ENCODE peak calls at places on chromosome 5, in ten cellular contexts. J, Q, F, W, X, N, B, Y, V and E are unnamed samples.

GRCh38 chr5:132425009-132425937 is 55.8 kb downstream of the SLC22A5 start:
- DNase-seq in Y (peak), W (peak), N (no peak), V (no peak), B (peak), X (no peak), F (no peak), Q (no peak), J (no peak), E (peak)

GRCh38 chr5:37112383-37112991 is 136.7 kb downstream of the CPLANE1 start:
- DNase-seq in Q (no peak), X (no peak), Y (no peak), W (no peak), B (no peak), N (no peak), V (no peak), J (no peak), F (no peak), E (no peak)

GRCh38 chr5:133789428-133789827 is 177.1 kb upstream of the FSTL4 start:
- DNase-seq in Y (no peak), N (no peak), J (no peak), W (no peak), V (no peak), F (no peak), B (no peak), Q (no peak), X (no peak), E (no peak)

GRCh38 chr5:44387911-44388310 is 1.3 kb downstream of the FGF10 start:
- DNase-seq in B (no peak), V (no peak), W (no peak), X (no peak), Q (no peak), Y (no peak), J (no peak), N (no peak), F (no peak), E (no peak)

GRCh38 chr5:95760291-95761191 is 29.4 kb downstream of the RHOBTB3 start:
- DNase-seq in V (no peak), N (peak), W (peak), X (no peak), J (peak), Q (no peak), F (peak), B (peak), Y (peak), E (peak)

GRCh38 chr5:148913985-148914421 is 87.6 kb downstream of the ADRB2 start:
- DNase-seq in Y (peak), B (no peak), V (no peak), N (peak), F (no peak), Q (no peak), X (no peak), J (peak), W (peak), E (peak)

GRCh38 chr5:9173281-9174048 is 372.4 kb downstream of the SEMA5A start:
- DNase-seq in N (no peak), X (no peak), F (no peak), Q (no peak), Y (peak), B (no peak), W (no peak), V (no peak), J (no peak), E (peak)

GRCh38 chr5:41270423-41271251 is 57.3 kb upstream of the C6 start:
- DNase-seq in Q (no peak), V (peak), F (peak), B (no peak), Y (peak), J (peak), W (peak), X (no peak), N (peak), E (peak)

GRCh38 chr5:136205061-136205702 is 12.2 kb upstream of the SMIM32 start:
- DNase-seq in W (no peak), Y (no peak), F (no peak), V (no peak), X (no peak), B (no peak), J (peak), Q (no peak), N (no peak), E (no peak)

GRCh38 chr5:55407059-55407684 is 99.4 kb downstream of the MTREX start:
- DNase-seq in Y (peak), F (peak), X (no peak), Q (no peak), N (peak), V (no peak), J (peak), B (no peak), W (peak), E (peak)

GRCh38 chr5:177129206-177129605 is 4.4 kb upstream of the NSD1 start:
- DNase-seq in X (no peak), B (no peak), Y (no peak), N (no peak), Q (no peak), J (no peak), V (no peak), W (no peak), F (no peak), E (no peak)

GRCh38 chr5:152532714-152533113 is 127.6 kb upstream of the NMUR2 start:
- DNase-seq in B (peak), F (peak), Y (peak), W (peak), X (no peak), N (peak), Q (no peak), J (peak), V (no peak), E (peak)

GRCh38 chr5:135065306-135066265 is 31.6 kb upstream of the PITX1 start:
- DNase-seq in N (peak), F (no peak), X (no peak), J (no peak), V (no peak), W (no peak), B (no peak), Y (no peak), Q (no peak), E (no peak)

GRCh38 chr5:72032769-72033168 is 74.5 kb upstream of the MAP1B start:
- DNase-seq in N (no peak), F (no peak), X (no peak), J (no peak), V (no peak), B (no peak), Y (no peak), Q (no peak), W (no peak), E (no peak)

GRCh38 chr5:14399054-14399657 is 182.4 kb upstream of the OTULINL start:
- DNase-seq in B (peak), J (peak), Y (peak), Q (no peak), W (peak), F (peak), V (no peak), X (no peak), N (peak), E (no peak)

GRCh38 chr5:122091942-122092600 is 14.0 kb upstream of the LOX start:
- DNase-seq in X (no peak), N (peak), B (no peak), Q (no peak), J (peak), F (peak), W (no peak), Y (peak), V (no peak), E (no peak)

GRCh38 chr5:1032551-1033027 is 24.0 kb downstream of the NKD2 start:
- DNase-seq in B (no peak), N (no peak), W (no peak), V (no peak), X (peak), Q (no peak), J (no peak), F (no peak), Y (no peak), E (no peak)

GRCh38 chr5:163165277-163165676 is 272.1 kb upstream of the CCNG1 start:
- DNase-seq in N (no peak), V (no peak), X (no peak), W (no peak), B (no peak), Y (no peak), F (no peak), J (no peak), Q (no peak), E (no peak)

GRCh38 chr5:157470616-157471015 is 10.6 kb downstream of the NIPAL4 start:
- DNase-seq in F (no peak), J (no peak), X (no peak), Q (no peak), V (no peak), B (no peak), N (no peak), W (no peak), Y (no peak), E (no peak)

GRCh38 chr5:80492741-80493140 is 4.8 kb downstream of the FAM151B start:
- DNase-seq in V (no peak), W (no peak), X (no peak), N (no peak), Y (no peak), F (no peak), J (no peak), B (no peak), Q (no peak), E (no peak)

GRCh38 chr5:126414874-126415502 is 8.2 kb upstream of the GRAMD2B start:
- DNase-seq in V (no peak), F (no peak), W (peak), N (no peak), Y (peak), Q (no peak), J (peak), B (no peak), X (no peak), E (no peak)

GRCh38 chr5:107675201-107675600 is 4.5 kb upstream of the EFNA5 start:
- DNase-seq in J (no peak), Y (no peak), B (no peak), Q (no peak), W (no peak), V (no peak), F (no peak), X (no peak), N (no peak), E (no peak)

GRCh38 chr5:54021413-54022155 is 288.8 kb downstream of the ARL15 start:
- DNase-seq in Y (peak), W (no peak), B (no peak), X (no peak), Q (no peak), N (no peak), V (no peak), J (no peak), F (no peak), E (peak)